ENCODE peak calls at places on chromosomes 12 and 14, in eight cellular contexts. B, D, X, P, F, W, C and K are unnamed samples. For H3K9me3, the result is how much of the 10 kb centered on the place peaks cover.

GRCh38 chr12:46908236-46908935 is 82.6 kb upstream of the SLC38A4 start:
- DNase-seq in B (no peak), D (peak), X (peak), P (peak), F (peak), W (peak), C (peak), K (no peak)

GRCh38 chr14:73553845-73554244 is 4.9 kb downstream of the HEATR4 start:
- DNase-seq in B (no peak), D (no peak), X (no peak), P (no peak), F (no peak), W (no peak), C (no peak), K (no peak)

GRCh38 chr12:52087961-52088820 is 8.7 kb downstream of the SMIM41 start:
- DNase-seq in B (no peak), D (no peak), X (no peak), P (no peak), F (no peak), W (no peak), C (no peak), K (peak)

GRCh38 chr12:29759950-29760349 is 23.8 kb downstream of the TMTC1 start:
- DNase-seq in B (no peak), D (peak), X (no peak), P (no peak), F (no peak), W (no peak), C (no peak), K (no peak)

GRCh38 chr12:59396519-59396918 is 199.3 kb upstream of the SLC16A7 start:
- DNase-seq in B (peak), D (peak), X (no peak), P (no peak), F (no peak), W (no peak), C (no peak), K (no peak)

GRCh38 chr14:74975059-74975810 is 19.8 kb upstream of the PGF start:
- DNase-seq in B (peak), D (no peak), X (no peak), P (no peak), F (no peak), W (no peak), C (no peak), K (peak)

GRCh38 chr14:95531473-95531872 is 3.4 kb upstream of the GLRX5 start:
- DNase-seq in B (no peak), D (peak), X (peak), P (peak), F (peak), W (no peak), C (peak), K (no peak)

GRCh38 chr12:46487567-46488131 is 115.1 kb upstream of the SLC38A2 start:
- DNase-seq in B (no peak), D (no peak), X (no peak), P (no peak), F (no peak), W (no peak), C (no peak), K (no peak)

GRCh38 chr12:46627686-46628085 is 198.1 kb downstream of the SLC38A4 start:
- DNase-seq in B (no peak), D (no peak), X (peak), P (no peak), F (no peak), W (no peak), C (no peak), K (no peak)

GRCh38 chr12:29428630-29429029 is 47.7 kb upstream of the ERGIC2 start:
- DNase-seq in B (no peak), D (peak), X (peak), P (peak), F (peak), W (peak), C (peak), K (no peak)

GRCh38 chr14:36207500-36207899 is 31.0 kb upstream of the PTCSC3 start:
- DNase-seq in B (no peak), D (peak), X (no peak), P (peak), F (no peak), W (no peak), C (peak), K (no peak)

GRCh38 chr12:93670104-93670503 is 7.1 kb upstream of the CRADD start:
- DNase-seq in B (no peak), D (peak), X (no peak), P (no peak), F (no peak), W (no peak), C (no peak), K (no peak)

GRCh38 chr14:83975435-83976222 is 1554.3 kb upstream of the FLRT2 start:
- DNase-seq in B (peak), D (no peak), X (no peak), P (no peak), F (peak), W (no peak), C (peak), K (peak)

GRCh38 chr14:78129375-78129774 is 40.8 kb upstream of the NRXN3 start:
- DNase-seq in B (no peak), D (no peak), X (no peak), P (no peak), F (no peak), W (no peak), C (no peak), K (no peak)

GRCh38 chr14:68233385-68233784 is 413.8 kb downstream of the RAD51B start:
- DNase-seq in B (no peak), D (no peak), X (peak), P (no peak), F (no peak), W (no peak), C (no peak), K (no peak)

GRCh38 chr12:59404109-59404650 is 191.6 kb upstream of the SLC16A7 start:
- DNase-seq in B (no peak), D (no peak), X (no peak), P (no peak), F (no peak), W (no peak), C (peak), K (no peak)

DNA sequence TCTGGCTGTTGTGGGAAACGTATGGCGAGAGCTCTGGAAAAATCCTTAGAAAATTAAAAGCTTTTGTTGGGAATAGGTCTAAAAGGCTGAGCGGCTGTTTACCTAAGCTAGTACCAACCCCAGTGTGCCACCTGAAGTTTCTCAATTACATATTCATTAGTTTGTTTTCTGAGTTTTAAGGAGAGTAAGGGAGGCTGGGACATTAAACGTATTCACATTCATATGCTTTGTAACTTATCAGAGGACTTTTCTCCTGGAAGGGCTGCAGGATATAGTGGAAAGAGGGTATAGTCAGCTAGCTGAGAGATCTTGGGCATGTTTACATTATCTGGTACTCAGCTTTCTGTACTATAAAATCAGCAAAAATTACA is 1.5 kb upstream of the PAWR start:
- DNase-seq in B (no peak), D (no peak), X (no peak), P (no peak), F (peak), W (no peak), C (no peak), K (no peak)
- H3K4me3 ChIP-seq in B (peak), D (peak), X (peak), P (peak), F (no peak), W (peak), C (peak), K (peak)

GRCh38 chr14:104192883-104193245 is 54.5 kb downstream of the KIF26A start:
- DNase-seq in B (no peak), D (no peak), X (no peak), P (no peak), F (no peak), W (no peak), C (no peak), K (no peak)

GRCh38 chr14:104189629-104190335 is 51.4 kb downstream of the KIF26A start:
- DNase-seq in B (no peak), D (no peak), X (no peak), P (no peak), F (no peak), W (no peak), C (no peak), K (no peak)

GRCh38 chr14:104192146-104192882 is 53.9 kb downstream of the KIF26A start:
- DNase-seq in B (no peak), D (no peak), X (no peak), P (no peak), F (no peak), W (no peak), C (no peak), K (no peak)

GRCh38 chr14:104190396-104191000 is 52.1 kb downstream of the KIF26A start:
- DNase-seq in B (no peak), D (no peak), X (no peak), P (no peak), F (no peak), W (no peak), C (no peak), K (no peak)

GRCh38 chr14:104191409-104191997 is 53.1 kb downstream of the KIF26A start:
- DNase-seq in B (no peak), D (no peak), X (no peak), P (no peak), F (no peak), W (no peak), C (no peak), K (no peak)
- H3K9me3 ChIP-seq in B (under half), D (under half), X (under half), P (under half), F (under half), W (under half), C (under half), K (under half)

GRCh38 chr12:91109148-91109564 is 2.1 kb downstream of the LUM start:
- DNase-seq in B (peak), D (peak), X (peak), P (peak), F (peak), W (no peak), C (peak), K (peak)
- H3K9ac ChIP-seq in B (no peak), D (no peak), X (no peak), P (peak), F (peak), W (no peak), C (peak), K (no peak)

GRCh38 chr14:72284176-72284575 is 351.9 kb downstream of the RGS6 start:
- DNase-seq in B (no peak), D (no peak), X (no peak), P (no peak), F (no peak), W (no peak), C (no peak), K (no peak)
- H3K4me3 ChIP-seq in B (no peak), D (no peak), X (no peak), P (no peak), F (no peak), W (no peak), C (no peak), K (no peak)

GRCh38 chr12:14289596-14289995 is 75.9 kb upstream of the ATF7IP start:
- DNase-seq in B (no peak), D (no peak), X (no peak), P (no peak), F (no peak), W (no peak), C (no peak), K (no peak)
- H3K9me3 ChIP-seq in B (under half), D (under half), X (under half), P (under half), F (under half), W (under half), C (under half), K (under half)